ENCODE peak calls at places on chromosome 12, in six cellular contexts. Q, I, D, L, M and T are unnamed samples.

GRCh38 chr12:82757059-82757458 is 70.4 kb downstream of the TMTC2 start:
- DNase-seq in I (no peak), L (no peak), Q (no peak), M (no peak), D (no peak), T (no peak)

GRCh38 chr12:127400231-127400630 is 866.7 kb upstream of the TMEM132C start:
- DNase-seq in Q (no peak), L (peak), D (no peak), M (no peak), I (no peak), T (no peak)

GRCh38 chr12:27967551-27968054 is 4.9 kb downstream of the PTHLH start:
- DNase-seq in M (no peak), I (no peak), L (peak), D (no peak), Q (no peak), T (no peak)

GRCh38 chr12:132561784-132562156 is 48.6 kb downstream of the LRCOL1 start:
- DNase-seq in M (peak), D (no peak), I (peak), Q (peak), L (no peak), T (peak)

GRCh38 chr12:111304642-111305071 is 64.2 kb downstream of the PHETA1 start:
- DNase-seq in I (no peak), Q (peak), L (no peak), M (peak), D (no peak), T (no peak)

GRCh38 chr12:65877836-65878235 is 53.6 kb downstream of the HMGA2 start:
- DNase-seq in L (no peak), M (no peak), Q (no peak), I (no peak), D (no peak), T (no peak)

GRCh38 chr12:52645120-52645761 is 6.8 kb downstream of the KRT2 start:
- DNase-seq in Q (no peak), D (no peak), L (no peak), M (no peak), I (no peak), T (no peak)

GRCh38 chr12:21354641-21355040 is 18.1 kb upstream of the IAPP start:
- DNase-seq in Q (no peak), L (no peak), D (no peak), M (no peak), I (no peak), T (no peak)

GRCh38 chr12:68224613-68225285 is 861 bp downstream of the IL26 start:
- DNase-seq in D (no peak), M (no peak), Q (no peak), L (peak), I (no peak), T (no peak)

GRCh38 chr12:81530352-81530751 is 228.8 kb downstream of the PPFIA2 start:
- DNase-seq in L (peak), M (no peak), I (no peak), Q (no peak), D (no peak), T (no peak)

DNA sequence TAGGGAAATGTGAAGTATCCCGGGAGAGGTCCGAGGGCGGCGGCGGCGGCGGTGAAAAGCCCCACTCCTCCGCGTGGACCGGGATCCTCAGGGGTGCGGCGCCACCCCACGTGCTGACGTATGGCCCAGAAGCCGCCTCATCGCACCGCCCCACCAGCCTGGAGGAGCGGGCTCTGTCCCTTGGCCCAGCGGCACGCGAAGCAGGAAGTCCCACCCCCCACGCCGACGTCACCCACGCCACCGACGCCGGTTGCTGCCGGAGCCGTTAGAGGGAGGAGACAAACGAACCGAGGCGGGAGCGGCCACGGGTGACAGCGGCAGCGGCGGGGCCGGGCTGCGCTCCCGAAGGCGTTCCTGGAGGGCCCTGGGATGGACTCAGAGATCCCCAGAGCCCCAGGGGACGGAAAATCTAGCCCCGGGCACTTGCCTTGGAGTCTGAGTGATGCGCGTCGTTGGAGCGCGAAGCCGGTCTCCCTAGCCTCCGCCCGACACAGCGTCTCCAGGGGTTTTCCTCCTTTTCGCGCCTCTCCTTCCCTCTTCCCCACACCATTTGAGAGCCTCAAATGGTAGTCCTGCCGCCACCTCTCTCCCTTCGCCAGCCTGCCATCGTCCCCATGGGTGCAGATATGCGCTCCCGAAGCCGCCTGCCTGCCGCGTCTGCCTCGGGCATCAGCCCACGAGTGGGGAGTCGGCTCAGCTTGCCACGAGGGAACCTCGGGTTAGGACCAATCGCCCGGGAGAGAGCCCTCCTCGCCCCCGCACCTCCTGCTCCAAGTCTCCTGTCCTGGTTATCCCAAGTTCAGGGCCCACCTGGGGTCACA is at the start of gene CEP83:
- DNase-seq in M (peak), L (peak), D (peak), I (peak), Q (peak), T (peak)
- TF ChIP-seq CTCF in M (no peak), L (no peak), D (peak), I (no peak), Q (peak), T (no peak)

DNA sequence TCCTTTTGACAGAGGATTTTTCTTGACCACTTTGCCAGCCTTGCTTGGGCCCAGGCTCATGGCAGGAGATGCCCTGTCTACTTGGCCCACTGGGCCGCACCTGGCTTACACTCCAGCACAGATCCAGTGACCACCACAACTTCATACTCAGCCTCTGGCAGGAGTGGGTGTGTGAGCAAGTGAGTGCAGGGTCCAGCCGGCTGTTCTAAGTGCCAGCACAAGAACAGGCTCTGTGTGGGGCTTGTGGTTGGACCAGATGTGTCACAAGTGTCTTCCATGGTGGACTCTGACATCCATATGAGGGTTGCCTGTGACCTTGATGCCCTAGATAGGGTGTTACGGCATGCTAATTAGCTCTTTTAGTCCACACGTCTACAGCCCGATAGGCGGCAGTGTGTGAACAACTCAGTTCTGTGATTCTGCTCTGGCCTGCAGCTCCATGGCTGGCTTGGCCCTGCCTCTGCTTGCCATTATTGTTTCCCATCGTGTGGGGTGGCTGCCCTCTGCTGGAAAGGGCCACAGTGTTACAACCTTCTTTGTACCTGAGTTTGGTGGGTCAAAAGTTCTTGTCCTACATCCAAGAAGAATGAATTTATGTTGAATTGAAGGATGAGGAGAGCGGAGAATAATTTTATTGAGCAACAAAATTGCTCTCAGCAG is 1089.1 kb downstream of the SLC6A15 start:
- DNase-seq in L (no peak), Q (peak), D (peak), M (peak), I (peak), T (peak)
- TF ChIP-seq CTCF in L (peak), Q (peak), D (peak), M (peak), I (peak), T (peak)

GRCh38 chr12:130027798-130028197 is 124.0 kb upstream of the TMEM132D start:
- DNase-seq in L (no peak), Q (no peak), M (no peak), I (no peak), D (no peak), T (no peak)

GRCh38 chr12:130026608-130027176 is 122.9 kb upstream of the TMEM132D start:
- DNase-seq in D (peak), M (peak), Q (peak), I (peak), L (no peak), T (peak)

GRCh38 chr12:130029151-130029550 is 125.3 kb upstream of the TMEM132D start:
- DNase-seq in D (no peak), M (no peak), L (no peak), I (no peak), Q (no peak), T (no peak)

GRCh38 chr12:130031041-130031440 is 127.2 kb upstream of the TMEM132D start:
- DNase-seq in D (no peak), M (no peak), I (no peak), Q (no peak), L (no peak), T (no peak)

GRCh38 chr12:130031571-130032189 is 127.9 kb upstream of the TMEM132D start:
- DNase-seq in L (no peak), I (peak), M (peak), Q (peak), D (peak), T (peak)
- TF ChIP-seq CTCF in L (peak), I (peak), M (peak), Q (peak), D (peak), T (peak)

GRCh38 chr12:114293073-114293472 is 112.9 kb downstream of the TBX5 start:
- DNase-seq in Q (no peak), M (no peak), D (no peak), L (no peak), I (no peak), T (no peak)
- TF ChIP-seq CTCF in Q (no peak), M (no peak), D (no peak), L (no peak), I (no peak), T (no peak)

GRCh38 chr12:76878899-76879709 is at the start of gene CSRP2:
- DNase-seq in Q (peak), D (peak), I (peak), L (peak), M (peak), T (peak)
- TF ChIP-seq CTCF in Q (peak), D (no peak), I (peak), L (peak), M (no peak), T (peak)

DNA sequence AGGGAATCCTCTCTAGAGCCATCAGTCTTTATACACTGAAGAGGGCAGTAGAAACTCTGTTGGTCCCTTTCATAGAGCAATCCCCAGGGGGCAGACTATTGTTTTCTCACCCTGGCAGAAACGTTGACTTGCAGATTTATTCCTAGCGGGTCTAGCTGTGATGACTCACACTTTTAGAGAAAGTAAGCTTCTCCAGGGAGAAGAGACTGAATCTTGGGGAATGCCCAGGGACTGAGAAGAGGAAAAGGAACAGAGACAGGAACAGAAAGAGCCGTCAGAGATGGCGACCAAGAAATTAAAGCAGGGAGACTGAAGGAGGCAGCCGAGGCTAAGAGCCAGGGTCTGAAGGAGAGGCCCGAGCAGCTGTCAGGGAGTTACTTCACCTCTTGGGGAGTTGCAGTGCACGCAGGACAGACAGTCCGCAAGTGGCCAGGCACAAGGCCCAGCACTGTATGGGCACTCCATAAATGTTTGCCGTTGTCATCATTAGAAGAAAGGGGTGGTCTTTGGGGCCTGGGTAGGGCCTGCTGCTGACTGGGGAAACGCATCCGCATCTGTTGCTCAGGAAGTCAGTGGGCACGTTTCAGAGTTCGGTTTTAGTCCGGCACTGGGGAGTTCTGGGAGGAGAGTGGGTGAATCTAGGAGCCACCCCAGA is 13.0 kb downstream of the PLEKHG6 start:
- DNase-seq in Q (peak), M (peak), I (peak), D (peak), L (peak), T (peak)
- TF ChIP-seq CTCF in Q (peak), M (no peak), I (peak), D (peak), L (peak), T (peak)

GRCh38 chr12:97960225-97960624 is 497.6 kb downstream of the RMST start:
- DNase-seq in L (no peak), M (peak), D (no peak), Q (no peak), I (no peak), T (no peak)
- TF ChIP-seq CTCF in L (no peak), M (no peak), D (no peak), Q (no peak), I (no peak), T (no peak)

GRCh38 chr12:102062419-102062806 is 622 bp upstream of the WASHC3 start:
- DNase-seq in I (no peak), L (no peak), Q (no peak), M (no peak), D (no peak), T (no peak)

GRCh38 chr12:102063066-102063465 is 1.3 kb upstream of the WASHC3 start:
- DNase-seq in Q (peak), I (peak), L (no peak), M (no peak), D (peak), T (no peak)

GRCh38 chr12:102069707-102070106 is 7.9 kb upstream of the WASHC3 start:
- DNase-seq in D (no peak), M (no peak), L (no peak), I (no peak), Q (no peak), T (no peak)

GRCh38 chr12:102064476-102064875 is 2.7 kb upstream of the WASHC3 start:
- DNase-seq in L (no peak), Q (no peak), D (no peak), M (no peak), I (no peak), T (no peak)

DNA sequence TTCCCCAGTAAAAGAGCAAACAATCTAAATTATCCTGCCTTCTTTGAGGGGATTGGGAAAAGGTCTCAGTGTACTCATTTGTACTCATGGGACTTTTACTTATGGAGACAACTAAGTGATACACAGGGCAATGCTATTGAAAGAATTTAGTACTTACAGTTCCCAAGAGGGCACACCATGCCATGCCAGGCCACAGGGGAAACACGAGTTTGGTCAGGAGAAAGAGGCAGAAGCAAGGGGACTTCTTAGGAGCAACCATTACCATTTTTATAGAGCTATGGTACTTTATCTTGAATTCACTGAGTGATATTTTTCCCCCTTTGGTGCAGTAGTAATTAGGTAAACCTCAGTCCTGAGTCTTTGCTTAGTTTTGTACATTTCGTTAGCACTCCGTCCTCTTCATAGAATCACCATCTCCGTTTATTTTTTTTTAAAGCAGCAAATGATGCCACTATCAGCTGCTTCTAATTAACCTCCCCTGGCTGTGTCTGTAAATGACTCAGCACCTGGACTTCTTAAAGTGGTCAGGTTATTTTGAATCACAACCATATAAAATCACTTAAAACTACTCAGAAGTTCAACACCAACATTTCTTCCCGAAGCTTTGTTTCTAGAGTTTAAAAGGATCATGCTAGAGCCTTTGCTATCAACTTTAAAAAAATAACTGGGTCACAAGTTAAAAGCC is 5.9 kb upstream of the WASHC3 start:
- DNase-seq in M (no peak), I (no peak), Q (no peak), L (peak), D (no peak), T (no peak)
- TF ChIP-seq CTCF in M (no peak), I (no peak), Q (no peak), L (no peak), D (no peak), T (no peak)

GRCh38 chr12:48351022-48351708 is 446 bp upstream of the ZNF641 start:
- DNase-seq in L (peak), D (peak), Q (no peak), M (peak), I (no peak), T (no peak)
- TF ChIP-seq CTCF in L (no peak), D (no peak), Q (no peak), M (no peak), I (no peak), T (no peak)

GRCh38 chr12:106301611-106302321 is 767 bp upstream of the TCP11L2 start:
- DNase-seq in D (no peak), L (peak), I (peak), M (peak), Q (peak), T (peak)
- TF ChIP-seq CTCF in D (no peak), L (no peak), I (no peak), M (no peak), Q (no peak), T (no peak)